ENCODE peak calls at places on chromosome 5, in five cellular contexts. Z is mucosa of descending colon; O is A549; P is neuronal stem cell; Q is CD8-positive, alpha-beta T cell. H is an unnamed sample. For H3K4me1, the result is how much of the 10 kb centered on the place peaks cover.

GRCh38 chr5:30347858-30348257 is 845.6 kb upstream of the CDH6 start:
- DNase-seq in Z (no peak), O (no peak), P (no peak), Q (no peak), H (no peak)

GRCh38 chr5:52983731-52984620 is 5.2 kb upstream of the ITGA2 start:
- DNase-seq in Z (no peak), O (no peak), P (no peak), Q (no peak), H (no peak)

GRCh38 chr5:124631874-124632550 is 114.4 kb downstream of the ZNF608 start:
- DNase-seq in Z (no peak), O (no peak), P (peak), Q (no peak), H (no peak)

GRCh38 chr5:178058321-178059012 is 54.9 kb upstream of the N4BP3 start:
- DNase-seq in Z (no peak), O (no peak), P (no peak), Q (no peak), H (no peak)

GRCh38 chr5:95862636-95863382 is 40.3 kb upstream of the GLRX start:
- DNase-seq in Z (no peak), O (no peak), P (no peak), Q (no peak), H (no peak)

GRCh38 chr5:139847790-139848507 is 52.3 kb downstream of the PSD2 start:
- DNase-seq in Z (peak), O (peak), P (peak), Q (peak), H (peak)

GRCh38 chr5:172758836-172759149 is 12.2 kb downstream of the DUSP1 start:
- DNase-seq in Z (no peak), O (no peak), P (no peak), Q (no peak), H (no peak)

GRCh38 chr5:33937017-33937699 is 972 bp downstream of the RXFP3 start:
- DNase-seq in Z (no peak), O (no peak), P (no peak), Q (no peak), H (no peak)

GRCh38 chr5:74251106-74252032 is 389.2 kb downstream of the ENC1 start:
- DNase-seq in Z (no peak), O (no peak), P (no peak), Q (no peak), H (no peak)

GRCh38 chr5:175129619-175130018 is 314.4 kb downstream of the DRD1 start:
- DNase-seq in Z (no peak), O (no peak), P (no peak), Q (no peak), H (no peak)

GRCh38 chr5:65137631-65138030 is 344.1 kb downstream of the ADAMTS6 start:
- DNase-seq in Z (no peak), O (no peak), P (no peak), Q (no peak), H (no peak)

GRCh38 chr5:34889394-34889793 is 25.9 kb downstream of the RAD1 start:
- DNase-seq in Z (no peak), O (no peak), P (no peak), Q (no peak), H (no peak)

GRCh38 chr5:10338996-10339903 is 14.2 kb upstream of the MARCHF6 start:
- DNase-seq in Z (no peak), O (no peak), P (peak), Q (no peak), H (no peak)

GRCh38 chr5:157280927-157281326 is 15.0 kb downstream of the CYFIP2 start:
- DNase-seq in Z (no peak), O (no peak), P (no peak), Q (no peak), H (peak)

GRCh38 chr5:3288325-3288724 is 307.3 kb upstream of the IRX1 start:
- DNase-seq in Z (no peak), O (no peak), P (no peak), Q (no peak), H (no peak)

GRCh38 chr5:170844651-170845050 is 17.2 kb upstream of the RANBP17 start:
- DNase-seq in Z (no peak), O (no peak), P (no peak), Q (no peak), H (no peak)

DNA sequence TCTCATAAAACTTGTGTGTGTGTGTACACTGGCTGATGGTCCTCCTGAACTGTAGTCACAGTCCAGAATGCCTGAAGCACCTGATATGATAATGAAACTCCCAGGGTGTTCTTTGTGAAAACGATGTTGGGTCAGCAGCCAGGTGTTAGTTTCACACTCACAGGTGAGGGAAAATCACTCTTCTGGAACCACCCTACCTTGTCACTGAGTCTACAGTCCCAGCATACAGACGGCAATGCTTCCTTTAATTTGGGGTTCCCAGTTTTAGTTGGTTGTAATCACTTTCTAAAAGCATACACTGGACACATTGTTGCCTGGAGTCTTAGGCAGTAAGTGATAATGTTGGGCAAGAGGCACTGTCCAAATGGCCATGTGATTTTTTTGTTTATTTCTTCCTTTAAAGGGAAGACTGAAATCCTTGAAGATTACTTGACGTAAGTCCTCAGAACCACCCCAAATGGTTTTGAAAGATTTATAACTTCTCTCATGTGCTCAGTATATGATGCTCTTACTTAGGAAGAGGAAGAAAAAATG is 18.2 kb upstream of the MGAT1 start:
- DNase-seq in Z (no peak), O (no peak), P (no peak), Q (no peak), H (peak)
- H3K4me1 ChIP-seq in Z (under half), O (under half), P (under half), Q (under half), H (under half)

DNA sequence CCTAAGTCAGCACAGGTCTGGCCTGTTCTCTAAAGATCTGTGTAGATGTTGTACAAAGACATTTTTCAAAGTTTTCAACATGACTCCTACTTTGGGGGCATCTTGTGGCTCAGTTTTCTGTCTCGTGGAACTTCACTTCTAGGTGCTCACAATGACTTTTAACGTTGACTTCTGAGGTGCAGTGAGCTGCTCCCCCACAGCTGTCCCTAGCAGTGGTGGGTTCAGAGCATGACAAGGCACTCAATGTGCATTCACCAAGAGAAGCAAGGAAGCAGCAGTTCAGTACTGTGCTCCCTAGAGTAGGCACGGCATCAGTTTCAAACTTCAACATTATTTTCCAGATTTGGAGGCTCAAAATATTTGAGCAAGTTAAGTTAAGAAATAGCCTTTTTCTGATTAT is 40.4 kb downstream of the TNFAIP8 start:
- DNase-seq in Z (no peak), O (no peak), P (no peak), Q (no peak), H (no peak)
- H3K4me1 ChIP-seq in Z (under half), O (under half), P (under half), Q (under half), H (under half)

GRCh38 chr5:80853413-80853812 is 106.8 kb upstream of the RASGRF2 start:
- DNase-seq in Z (no peak), O (no peak), P (no peak), Q (no peak), H (no peak)

GRCh38 chr5:80854583-80854982 is 105.6 kb upstream of the RASGRF2 start:
- DNase-seq in Z (no peak), O (no peak), P (no peak), Q (no peak), H (no peak)

DNA sequence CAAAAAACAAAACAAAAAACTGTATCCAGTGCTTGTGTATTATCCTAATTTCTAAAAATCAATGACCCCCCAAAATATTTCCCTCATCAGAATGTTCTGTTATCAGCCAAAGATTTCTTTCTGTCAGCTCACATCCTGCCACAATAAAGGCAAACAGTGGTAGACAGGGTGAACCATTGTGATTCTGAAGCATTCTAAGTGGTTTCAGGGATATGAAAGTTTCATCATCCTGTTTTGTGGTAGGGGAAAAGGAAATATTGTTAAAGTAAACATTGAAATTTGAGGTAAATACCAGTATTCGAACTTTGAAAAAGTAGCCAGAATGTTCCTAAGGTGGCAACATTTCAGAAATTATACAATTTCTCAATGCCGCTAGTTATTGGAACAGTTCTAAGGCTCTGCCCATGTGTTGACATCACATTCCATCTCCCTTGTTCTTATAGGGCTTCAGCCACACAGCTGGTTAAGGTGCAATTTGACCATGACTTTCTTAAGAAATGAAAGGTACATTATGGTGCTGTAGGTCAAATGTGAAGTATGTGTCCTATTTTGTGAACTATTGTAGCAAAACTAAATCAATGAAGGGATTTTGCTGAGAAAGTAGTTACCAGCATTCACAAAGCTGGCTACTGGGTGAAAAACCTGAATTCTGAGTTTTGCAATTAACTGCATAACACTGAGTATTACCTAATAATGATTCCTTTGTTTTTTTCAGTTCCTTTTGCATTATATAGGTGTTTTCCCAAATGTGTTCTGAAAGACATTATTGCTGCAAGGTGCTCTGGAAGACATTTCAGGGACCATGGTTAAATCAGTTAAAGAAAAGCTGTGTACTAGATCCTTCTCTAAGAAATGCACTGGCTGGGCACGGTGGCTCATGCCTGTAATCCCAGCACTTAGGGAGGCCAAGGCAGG is 107.6 kb upstream of the RASGRF2 start:
- DNase-seq in Z (no peak), O (no peak), P (no peak), Q (no peak), H (peak)
- H3K4me1 ChIP-seq in Z (under half), O (under half), P (under half), Q (under half), H (under half)

GRCh38 chr5:14669975-14670374 is 5.5 kb downstream of the OTULIN start:
- DNase-seq in Z (no peak), O (no peak), P (no peak), Q (no peak), H (no peak)

GRCh38 chr5:14672082-14672481 is 7.6 kb downstream of the OTULIN start:
- DNase-seq in Z (no peak), O (no peak), P (no peak), Q (no peak), H (no peak)

GRCh38 chr5:14669415-14669814 is 4.9 kb downstream of the OTULIN start:
- DNase-seq in Z (no peak), O (no peak), P (no peak), Q (no peak), H (no peak)

GRCh38 chr5:14672508-14673394 is 8.2 kb downstream of the OTULIN start:
- DNase-seq in Z (no peak), O (no peak), P (no peak), Q (no peak), H (no peak)

GRCh38 chr5:14671414-14671813 is 6.9 kb downstream of the OTULIN start:
- DNase-seq in Z (no peak), O (no peak), P (no peak), Q (no peak), H (no peak)
- H3K4me1 ChIP-seq in Z (under half), O (under half), P (under half), Q (half or more), H (under half)

H was measured in cardiac muscle cell.